ENCODE peak calls at places on chromosomes 5 and 9, in six cellular contexts. U is GM06990, B is esophagus muscularis mucosa, P is AG09319, S is type B pancreatic cell, W is endothelial cell. J is an unnamed sample.

GRCh38 chr5:84272776-84273516 is 111.7 kb downstream of the EDIL3 start:
- DNase-seq in U (no peak), B (no peak), P (no peak), S (no peak), W (no peak), J (no peak)

GRCh38 chr9:130701059-130702022 is 7.8 kb downstream of the EXOSC2 start:
- DNase-seq in U (no peak), B (no peak), P (peak), S (peak), W (peak), J (peak)

GRCh38 chr9:19087601-19088000 is 15.1 kb downstream of the HAUS6 start:
- DNase-seq in U (no peak), B (no peak), P (no peak), S (no peak), W (no peak), J (no peak)

GRCh38 chr5:1661311-1661710 is 137.6 kb upstream of the LPCAT1 start:
- DNase-seq in U (no peak), B (no peak), P (no peak), S (peak), W (no peak), J (no peak)

GRCh38 chr9:13268469-13268868 is 11.0 kb downstream of the MPDZ start:
- DNase-seq in U (no peak), B (no peak), P (no peak), S (no peak), W (no peak), J (no peak)

GRCh38 chr5:74127377-74128338 is 501.7 kb downstream of the ARHGEF28 start:
- DNase-seq in U (no peak), B (peak), P (no peak), S (no peak), W (peak), J (no peak)

GRCh38 chr5:119363936-119364335 is 8.1 kb downstream of the TNFAIP8 start:
- DNase-seq in U (peak), B (no peak), P (no peak), S (no peak), W (no peak), J (no peak)

GRCh38 chr5:93723005-93723404 is 18.4 kb downstream of the POU5F2 start:
- DNase-seq in U (no peak), B (no peak), P (no peak), S (no peak), W (no peak), J (no peak)

GRCh38 chr5:89733772-89734171 is 675.8 kb downstream of the CETN3 start:
- DNase-seq in U (no peak), B (no peak), P (no peak), S (no peak), W (no peak), J (no peak)

DNA sequence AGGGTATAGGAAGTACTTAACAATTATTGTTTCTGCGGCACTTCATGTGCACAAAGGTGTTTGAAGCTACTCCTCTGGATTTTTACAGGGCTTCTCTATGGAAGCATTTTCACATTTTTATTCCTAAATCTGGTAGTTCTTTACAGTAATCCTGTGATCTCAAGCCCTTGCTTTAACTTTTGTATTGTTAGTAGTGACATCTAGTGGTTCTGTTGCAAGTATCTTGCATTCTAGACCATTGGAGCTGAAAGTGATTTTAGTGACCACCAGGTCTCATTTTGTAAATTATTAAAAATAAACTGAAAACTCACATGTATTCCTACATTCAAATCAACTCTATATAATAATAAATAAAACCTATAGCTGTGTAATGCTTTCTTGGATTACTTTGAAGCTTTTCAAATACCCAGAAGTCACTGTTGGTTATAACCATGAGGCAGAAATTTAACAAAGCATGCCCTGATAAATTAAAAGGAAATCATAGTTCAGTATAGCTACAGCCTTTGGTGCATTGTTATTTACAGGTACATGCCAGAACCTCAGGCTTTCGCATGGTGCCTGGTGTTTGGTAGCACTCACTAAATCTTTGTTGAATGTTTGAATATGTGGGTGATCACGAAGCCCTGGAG is 18.9 kb downstream of the RPS23 start:
- DNase-seq in U (no peak), B (no peak), P (no peak), S (no peak), W (no peak), J (peak)
- TF ChIP-seq CTCF in U (peak), B (peak), P (peak), S (peak), W (no peak), J (peak)

DNA sequence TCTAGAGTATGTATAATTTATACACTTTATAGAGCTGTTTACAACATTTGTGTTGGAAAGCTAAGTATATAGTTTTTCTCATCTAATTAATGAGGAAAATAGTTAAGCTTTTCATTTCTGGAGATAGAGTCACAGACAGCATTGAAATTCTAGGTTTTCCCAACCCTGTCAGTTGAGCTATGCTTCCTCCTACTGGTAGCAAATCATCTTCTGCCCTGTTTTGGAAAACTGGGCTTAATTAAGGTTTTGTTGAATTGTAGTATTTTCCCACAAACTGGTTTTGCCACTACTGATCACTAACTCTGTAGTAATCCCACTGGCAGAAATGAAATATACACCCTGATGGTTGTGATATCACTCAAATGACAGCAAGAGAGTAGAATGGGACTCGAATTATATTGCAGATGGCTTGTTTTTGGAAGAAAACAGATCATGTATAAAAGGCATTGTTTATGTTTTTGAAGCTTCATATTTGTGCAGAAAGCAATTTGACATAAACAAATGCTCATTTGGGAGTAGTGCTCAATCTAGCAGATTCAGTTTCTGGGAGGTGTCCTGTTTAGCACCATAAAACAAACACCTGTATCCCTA is 46.6 kb downstream of the CD180 start:
- DNase-seq in U (no peak), B (no peak), P (peak), S (no peak), W (no peak), J (no peak)
- TF ChIP-seq CTCF in U (no peak), B (peak), P (peak), S (peak), W (no peak), J (no peak)

GRCh38 chr5:159258361-159258760 is 4.7 kb upstream of the UBLCP1 start:
- DNase-seq in U (no peak), B (no peak), P (no peak), S (no peak), W (no peak), J (no peak)
- TF ChIP-seq CTCF in U (no peak), B (no peak), P (no peak), S (peak), W (no peak), J (no peak)

GRCh38 chr5:139635606-139636206 is 12.4 kb upstream of the CXXC5 start:
- DNase-seq in U (peak), B (peak), P (peak), S (no peak), W (peak), J (no peak)
- TF ChIP-seq CTCF in U (peak), B (peak), P (peak), S (peak), W (peak), J (peak)

DNA sequence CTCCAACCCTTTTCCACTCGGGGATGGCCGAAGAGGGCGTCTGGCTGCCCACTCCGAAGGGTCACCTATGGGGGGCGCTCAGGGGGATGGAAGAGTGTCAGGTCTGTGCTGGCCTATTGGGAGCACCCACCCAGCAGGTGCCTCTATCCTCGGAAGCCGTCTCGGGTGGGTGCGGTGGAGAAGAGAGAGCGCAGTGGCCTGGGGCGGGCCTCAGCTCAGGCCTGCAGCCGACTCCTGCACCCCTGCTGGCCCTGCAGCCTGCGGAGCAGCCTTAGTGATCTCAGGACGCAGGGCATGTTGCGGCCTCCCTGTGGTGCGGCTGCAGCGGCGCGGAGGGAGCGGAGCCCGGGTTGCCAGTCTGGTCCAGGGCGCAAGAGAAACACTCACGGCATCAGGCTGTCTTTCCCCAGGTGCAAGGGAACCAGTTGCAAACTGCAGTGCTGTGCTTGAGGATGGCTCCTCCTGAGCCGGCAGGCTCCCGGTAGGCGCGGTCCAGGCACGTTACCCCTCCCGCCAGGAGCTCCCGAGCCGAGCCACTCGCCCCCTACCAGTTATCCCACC is 1.5 kb upstream of the IRX2 start:
- DNase-seq in U (no peak), B (peak), P (no peak), S (no peak), W (no peak), J (no peak)
- TF ChIP-seq CTCF in U (no peak), B (no peak), P (no peak), S (no peak), W (no peak), J (no peak)

GRCh38 chr5:149322518-149322917 is 22.8 kb upstream of the GRPEL2 start:
- DNase-seq in U (no peak), B (no peak), P (no peak), S (no peak), W (no peak), J (no peak)
- TF ChIP-seq CTCF in U (no peak), B (no peak), P (no peak), S (no peak), W (no peak), J (no peak)

GRCh38 chr5:150286820-150287219 is 2.8 kb downstream of the CAMK2A start:
- DNase-seq in U (no peak), B (no peak), P (no peak), S (no peak), W (peak), J (no peak)
- TF ChIP-seq CTCF in U (peak), B (no peak), P (no peak), S (peak), W (peak), J (no peak)

GRCh38 chr5:103474671-103475070 is 87.9 kb downstream of the NUDT12 start:
- DNase-seq in U (no peak), B (no peak), P (no peak), S (no peak), W (no peak), J (no peak)
- TF ChIP-seq CTCF in U (no peak), B (no peak), P (peak), S (no peak), W (no peak), J (no peak)

GRCh38 chr5:163533229-163533628 is 27.8 kb downstream of the MAT2B start:
- DNase-seq in U (no peak), B (no peak), P (no peak), S (no peak), W (no peak), J (no peak)

GRCh38 chr5:163529698-163530097 is 24.3 kb downstream of the MAT2B start:
- DNase-seq in U (no peak), B (no peak), P (no peak), S (no peak), W (no peak), J (no peak)

GRCh38 chr5:163534476-163535172 is 29.2 kb downstream of the MAT2B start:
- DNase-seq in U (no peak), B (no peak), P (no peak), S (no peak), W (no peak), J (no peak)

GRCh38 chr5:163532203-163532892 is 26.9 kb downstream of the MAT2B start:
- DNase-seq in U (no peak), B (no peak), P (no peak), S (no peak), W (no peak), J (no peak)

GRCh38 chr5:163531272-163531671 is 25.9 kb downstream of the MAT2B start:
- DNase-seq in U (no peak), B (no peak), P (no peak), S (no peak), W (no peak), J (no peak)
- TF ChIP-seq CTCF in U (no peak), B (no peak), P (no peak), S (no peak), W (no peak), J (no peak)

J was measured in GM13976.